ENCODE peak calls at places on chromosome 9, in five cellular contexts. One of them, this sample, is unnamed. For H3K9me3, the result is how much of the 10 kb centered on the place peaks cover.

GRCh38 chr9:138022756-138023393 is 145.3 kb downstream of the CACNA1B start:
- DNase-seq in adrenal gland: no peak
- DNase-seq in thoracic aorta: no peak
- DNase-seq in left ventricle myocardium inferior: no peak
- DNase-seq in suprapubic skin: peak
- DNase-seq in this sample: peak

GRCh38 chr9:90894956-90895687 is 93.5 kb downstream of the SYK start:
- DNase-seq in suprapubic skin: no peak
- DNase-seq in adrenal gland: no peak
- DNase-seq in left ventricle myocardium inferior: no peak
- DNase-seq in thoracic aorta: no peak
- DNase-seq in this sample: no peak

GRCh38 chr9:20854444-20854843 is 170.4 kb downstream of the FOCAD start:
- DNase-seq in adrenal gland: no peak
- DNase-seq in thoracic aorta: no peak
- DNase-seq in suprapubic skin: no peak
- DNase-seq in left ventricle myocardium inferior: no peak
- DNase-seq in this sample: no peak

GRCh38 chr9:85178486-85178885 is 509.0 kb downstream of the NTRK2 start:
- DNase-seq in adrenal gland: no peak
- DNase-seq in left ventricle myocardium inferior: no peak
- DNase-seq in thoracic aorta: no peak
- DNase-seq in suprapubic skin: no peak
- DNase-seq in this sample: no peak

GRCh38 chr9:135898634-135899407 is 8.5 kb downstream of the CAMSAP1 start:
- DNase-seq in left ventricle myocardium inferior: no peak
- DNase-seq in suprapubic skin: no peak
- DNase-seq in adrenal gland: no peak
- DNase-seq in thoracic aorta: no peak
- DNase-seq in this sample: no peak

GRCh38 chr9:106400170-106400569 is 462.8 kb upstream of the ZNF462 start:
- DNase-seq in suprapubic skin: no peak
- DNase-seq in thoracic aorta: no peak
- DNase-seq in left ventricle myocardium inferior: no peak
- DNase-seq in adrenal gland: no peak
- DNase-seq in this sample: no peak

GRCh38 chr9:137705443-137705863 is 86.6 kb downstream of the EHMT1 start:
- DNase-seq in adrenal gland: no peak
- DNase-seq in thoracic aorta: no peak
- DNase-seq in left ventricle myocardium inferior: no peak
- DNase-seq in suprapubic skin: no peak
- DNase-seq in this sample: no peak

GRCh38 chr9:84139296-84140100 is 158.9 kb downstream of the RMI1 start:
- DNase-seq in adrenal gland: peak
- DNase-seq in thoracic aorta: no peak
- DNase-seq in suprapubic skin: no peak
- DNase-seq in left ventricle myocardium inferior: no peak
- DNase-seq in this sample: peak

GRCh38 chr9:102714184-102714583 is 280.9 kb upstream of the CYLC2 start:
- DNase-seq in left ventricle myocardium inferior: no peak
- DNase-seq in adrenal gland: no peak
- DNase-seq in suprapubic skin: no peak
- DNase-seq in thoracic aorta: no peak
- DNase-seq in this sample: no peak

GRCh38 chr9:77752566-77752965 is 104.4 kb upstream of the GNA14 start:
- DNase-seq in thoracic aorta: no peak
- DNase-seq in left ventricle myocardium inferior: no peak
- DNase-seq in adrenal gland: peak
- DNase-seq in suprapubic skin: no peak
- DNase-seq in this sample: no peak

GRCh38 chr9:17322882-17323864 is 188.3 kb downstream of the CNTLN start:
- DNase-seq in left ventricle myocardium inferior: no peak
- DNase-seq in suprapubic skin: no peak
- DNase-seq in thoracic aorta: no peak
- DNase-seq in adrenal gland: no peak
- DNase-seq in this sample: no peak

GRCh38 chr9:78280982-78281668 is 15.8 kb upstream of the PSAT1 start:
- DNase-seq in adrenal gland: peak
- DNase-seq in thoracic aorta: no peak
- DNase-seq in suprapubic skin: no peak
- DNase-seq in left ventricle myocardium inferior: peak
- DNase-seq in this sample: peak

GRCh38 chr9:91359083-91359482 is 2.6 kb downstream of the AUH start:
- DNase-seq in left ventricle myocardium inferior: no peak
- DNase-seq in suprapubic skin: no peak
- DNase-seq in thoracic aorta: no peak
- DNase-seq in adrenal gland: no peak
- DNase-seq in this sample: no peak

GRCh38 chr9:37776328-37776727 is 8.5 kb downstream of the EXOSC3 start:
- DNase-seq in thoracic aorta: no peak
- DNase-seq in left ventricle myocardium inferior: no peak
- DNase-seq in adrenal gland: no peak
- DNase-seq in suprapubic skin: no peak
- DNase-seq in this sample: no peak

GRCh38 chr9:95971815-95972214 is 96.3 kb downstream of the ERCC6L2 start:
- DNase-seq in thoracic aorta: no peak
- DNase-seq in suprapubic skin: no peak
- DNase-seq in adrenal gland: no peak
- DNase-seq in left ventricle myocardium inferior: no peak
- DNase-seq in this sample: no peak

GRCh38 chr9:105093685-105094084 is 150.8 kb upstream of the SLC44A1 start:
- DNase-seq in adrenal gland: no peak
- DNase-seq in thoracic aorta: no peak
- DNase-seq in suprapubic skin: no peak
- DNase-seq in left ventricle myocardium inferior: no peak
- DNase-seq in this sample: no peak

GRCh38 chr9:98099898-98100297 is 19.1 kb downstream of the TRIM14 start:
- DNase-seq in suprapubic skin: peak
- DNase-seq in adrenal gland: no peak
- DNase-seq in thoracic aorta: no peak
- DNase-seq in left ventricle myocardium inferior: no peak
- DNase-seq in this sample: no peak

GRCh38 chr9:138068601-138069035 is 191.0 kb downstream of the CACNA1B start:
- DNase-seq in suprapubic skin: peak
- DNase-seq in adrenal gland: no peak
- DNase-seq in left ventricle myocardium inferior: no peak
- DNase-seq in thoracic aorta: no peak
- DNase-seq in this sample: no peak

GRCh38 chr9:35945341-35946018 is 12.5 kb downstream of the OR2S2 start:
- DNase-seq in suprapubic skin: peak
- DNase-seq in adrenal gland: peak
- DNase-seq in left ventricle myocardium inferior: peak
- DNase-seq in thoracic aorta: no peak
- DNase-seq in this sample: peak

GRCh38 chr9:107989544-107989943 is 500.0 kb upstream of the KLF4 start:
- DNase-seq in thoracic aorta: no peak
- DNase-seq in adrenal gland: peak
- DNase-seq in suprapubic skin: no peak
- DNase-seq in left ventricle myocardium inferior: no peak
- DNase-seq in this sample: peak

GRCh38 chr9:69671904-69672827 is at the start of gene APBA1:
- DNase-seq in adrenal gland: peak
- DNase-seq in thoracic aorta: no peak
- DNase-seq in suprapubic skin: peak
- DNase-seq in left ventricle myocardium inferior: peak
- DNase-seq in this sample: peak

GRCh38 chr9:30574355-30575151 is 1809.9 kb upstream of the ACO1 start:
- DNase-seq in adrenal gland: no peak
- DNase-seq in suprapubic skin: peak
- DNase-seq in left ventricle myocardium inferior: no peak
- DNase-seq in thoracic aorta: no peak
- DNase-seq in this sample: no peak

GRCh38 chr9:113425072-113425471 is 14.5 kb downstream of the C9orf43 start:
- DNase-seq in adrenal gland: no peak
- DNase-seq in suprapubic skin: no peak
- DNase-seq in left ventricle myocardium inferior: no peak
- DNase-seq in thoracic aorta: no peak
- DNase-seq in this sample: no peak

DNA sequence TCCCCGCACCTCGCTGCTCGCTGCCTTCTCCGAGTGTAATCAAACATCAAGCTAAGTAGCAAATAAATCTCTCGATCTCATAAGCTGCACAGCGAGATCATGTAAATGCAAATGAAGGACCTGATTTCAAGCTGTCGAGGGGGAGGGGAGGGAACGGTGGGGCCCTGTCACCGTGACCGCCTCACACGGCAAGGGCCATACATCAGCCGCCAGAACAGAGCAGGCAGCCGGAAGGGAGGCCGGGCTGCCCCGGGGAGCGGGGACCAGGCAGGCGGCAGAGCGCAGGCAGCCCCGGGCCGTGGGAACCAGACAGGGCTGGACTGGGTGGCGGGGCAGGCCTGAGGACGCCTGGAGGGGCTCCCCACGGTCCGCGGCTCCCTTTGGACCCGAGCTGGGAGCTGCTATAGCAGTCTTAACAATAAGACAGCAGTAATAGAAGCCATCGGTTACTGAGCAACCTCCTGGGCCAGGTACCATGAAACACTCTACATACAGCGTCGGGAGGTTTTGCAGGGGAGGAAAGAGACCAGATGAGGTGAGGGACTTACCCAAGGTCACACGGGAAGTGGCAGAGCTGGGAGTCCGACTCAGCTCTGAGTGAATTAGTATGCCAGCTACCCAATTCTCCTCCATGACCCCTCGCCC is 76.8 kb downstream of the CFAP77 start:
- DNase-seq in suprapubic skin: no peak
- DNase-seq in left ventricle myocardium inferior: no peak
- DNase-seq in thoracic aorta: no peak
- DNase-seq in adrenal gland: no peak
- DNase-seq in this sample: no peak
- H3K27ac ChIP-seq in suprapubic skin: no peak
- H3K27ac ChIP-seq in left ventricle myocardium inferior: no peak
- H3K27ac ChIP-seq in thoracic aorta: no peak
- H3K27ac ChIP-seq in adrenal gland: no peak
- H3K27ac ChIP-seq in this sample: no peak

GRCh38 chr9:40927851-40928802 is 200.4 kb downstream of the FOXD4L6 start:
- DNase-seq in suprapubic skin: no peak
- DNase-seq in left ventricle myocardium inferior: no peak
- DNase-seq in adrenal gland: no peak
- DNase-seq in thoracic aorta: no peak
- DNase-seq in this sample: no peak
- H3K9me3 ChIP-seq in suprapubic skin: half or more
- H3K9me3 ChIP-seq in left ventricle myocardium inferior: half or more
- H3K9me3 ChIP-seq in adrenal gland: under half
- H3K9me3 ChIP-seq in thoracic aorta: half or more
- H3K9me3 ChIP-seq in this sample: half or more

GRCh38 chr9:14315754-14316573 is 2.0 kb upstream of the NFIB start:
- DNase-seq in thoracic aorta: no peak
- DNase-seq in left ventricle myocardium inferior: peak
- DNase-seq in suprapubic skin: peak
- DNase-seq in adrenal gland: peak
- DNase-seq in this sample: peak
- H3K27ac ChIP-seq in thoracic aorta: peak
- H3K27ac ChIP-seq in left ventricle myocardium inferior: peak
- H3K27ac ChIP-seq in suprapubic skin: peak
- H3K27ac ChIP-seq in adrenal gland: peak
- H3K27ac ChIP-seq in this sample: peak

DNA sequence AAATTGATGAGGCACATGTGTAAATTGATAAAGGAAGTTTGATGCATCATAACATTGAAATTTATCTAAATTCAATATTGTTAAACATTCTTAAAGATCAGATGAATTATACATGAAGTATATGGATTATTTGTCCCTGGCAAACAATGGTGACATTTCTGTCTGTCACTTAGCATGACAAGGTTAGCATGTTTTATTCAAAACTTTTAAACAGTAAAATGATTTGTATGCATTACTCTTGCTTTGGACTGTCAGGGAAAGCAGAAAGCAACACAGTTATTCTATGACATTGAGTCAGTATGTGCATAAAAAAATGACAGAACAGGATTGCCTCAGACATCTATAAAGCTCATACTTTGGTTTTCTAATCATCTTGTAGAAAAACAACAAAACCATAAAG is 193.7 kb downstream of the IZUMO3 start:
- DNase-seq in left ventricle myocardium inferior: no peak
- DNase-seq in thoracic aorta: no peak
- DNase-seq in suprapubic skin: no peak
- DNase-seq in adrenal gland: no peak
- DNase-seq in this sample: no peak
- H3K9me3 ChIP-seq in left ventricle myocardium inferior: under half
- H3K9me3 ChIP-seq in thoracic aorta: under half
- H3K9me3 ChIP-seq in suprapubic skin: under half
- H3K9me3 ChIP-seq in adrenal gland: under half
- H3K9me3 ChIP-seq in this sample: under half

GRCh38 chr9:133944746-133945135 is 47.4 kb downstream of the VAV2 start:
- DNase-seq in left ventricle myocardium inferior: peak
- DNase-seq in thoracic aorta: no peak
- DNase-seq in suprapubic skin: no peak
- DNase-seq in adrenal gland: peak
- DNase-seq in this sample: no peak

GRCh38 chr9:133946840-133947486 is 45.2 kb downstream of the VAV2 start:
- DNase-seq in adrenal gland: no peak
- DNase-seq in left ventricle myocardium inferior: peak
- DNase-seq in suprapubic skin: no peak
- DNase-seq in thoracic aorta: no peak
- DNase-seq in this sample: no peak

GRCh38 chr9:133943781-133944745 is 48.1 kb downstream of the VAV2 start:
- DNase-seq in suprapubic skin: no peak
- DNase-seq in left ventricle myocardium inferior: peak
- DNase-seq in adrenal gland: no peak
- DNase-seq in thoracic aorta: no peak
- DNase-seq in this sample: no peak

GRCh38 chr9:133945977-133946753 is 46.0 kb downstream of the VAV2 start:
- DNase-seq in suprapubic skin: no peak
- DNase-seq in left ventricle myocardium inferior: peak
- DNase-seq in adrenal gland: no peak
- DNase-seq in thoracic aorta: no peak
- DNase-seq in this sample: no peak

GRCh38 chr9:133945314-133945975 is 46.7 kb downstream of the VAV2 start:
- DNase-seq in left ventricle myocardium inferior: peak
- DNase-seq in adrenal gland: no peak
- DNase-seq in suprapubic skin: no peak
- DNase-seq in thoracic aorta: no peak
- DNase-seq in this sample: no peak
- H3K27ac ChIP-seq in left ventricle myocardium inferior: no peak
- H3K27ac ChIP-seq in adrenal gland: peak
- H3K27ac ChIP-seq in suprapubic skin: no peak
- H3K27ac ChIP-seq in thoracic aorta: no peak
- H3K27ac ChIP-seq in this sample: no peak

This sample was measured in lung.